ENCODE peak calls at places on chromosomes 13 and 19, in four cellular contexts. C is HepG2, G is H1, X is GM12878. U is an unnamed sample.

GRCh38 chr13:113226873-113227272 is 17.5 kb downstream of the CUL4A start:
- DNase-seq in X (no peak), C (no peak), G (no peak), U (no peak)

GRCh38 chr19:4375620-4376228 is 24.6 kb downstream of the SH3GL1 start:
- DNase-seq in X (peak; percentile 90), G (no peak), C (peak; percentile 51), U (peak; percentile 73)

GRCh38 chr19:35240322-35240721 is 8.5 kb upstream of the LSR start:
- DNase-seq in G (no peak), C (no peak), X (peak; percentile 17), U (no peak)

GRCh38 chr13:22298530-22298929 is 627.7 kb downstream of the FGF9 start:
- DNase-seq in C (no peak), X (no peak), G (no peak), U (no peak)

GRCh38 chr19:16298334-16298733 is 26.3 kb upstream of the KLF2 start:
- DNase-seq in C (no peak), X (no peak), G (no peak), U (no peak)

GRCh38 chr13:52845766-52846566 is 2.5 kb downstream of the PCDH8 start:
- DNase-seq in X (no peak), G (no peak), C (no peak), U (peak; percentile 88)

GRCh38 chr19:3507371-3508120 is 1.4 kb downstream of the FZR1 start:
- DNase-seq in G (no peak), C (peak; percentile 74), X (no peak), U (peak; percentile 55)

GRCh38 chr19:3125900-3126524 is 9.8 kb upstream of the GNA15 start:
- DNase-seq in G (peak; percentile 85), C (peak; percentile 43), X (no peak), U (peak; percentile 87)

GRCh38 chr19:58569943-58570670 is 3.0 kb downstream of the MZF1 start:
- DNase-seq in X (no peak), C (no peak), G (no peak), U (no peak)

GRCh38 chr13:47087841-47088240 is 191.0 kb upstream of the HTR2A start:
- DNase-seq in C (no peak), X (no peak), G (no peak), U (no peak)

GRCh38 chr19:41641879-41642485 is 15.1 kb upstream of the CEACAM4 start:
- DNase-seq in G (no peak), X (peak; percentile 4), C (peak; percentile 23), U (peak; percentile 78)

GRCh38 chr13:76885203-76886004 is 801 bp downstream of the KCTD12 start:
- DNase-seq in C (no peak), X (no peak), G (peak; percentile 13), U (peak; percentile 81)

GRCh38 chr13:100525453-100526298 is 62.9 kb downstream of the GGACT start:
- DNase-seq in X (no peak), C (peak; percentile 59), G (no peak), U (no peak)

GRCh38 chr13:109672545-109672944 is 113.8 kb downstream of the IRS2 start:
- DNase-seq in C (no peak), G (no peak), X (no peak), U (no peak)

GRCh38 chr13:27035892-27036235 is 135.7 kb downstream of the USP12 start:
- DNase-seq in G (no peak), X (no peak), C (no peak), U (no peak)

GRCh38 chr13:76668141-76668540 is 218.1 kb downstream of the KCTD12 start:
- DNase-seq in X (no peak), G (no peak), C (no peak), U (no peak)

GRCh38 chr19:52963229-52963760 is 614 bp upstream of the ZNF816 start:
- DNase-seq in G (no peak), X (no peak), C (peak; percentile 2), U (peak; percentile 53)

GRCh38 chr13:20408181-20408580 is 117.5 kb downstream of the CRYL1 start:
- DNase-seq in G (no peak), X (no peak), C (no peak), U (no peak)

GRCh38 chr13:53138369-53139036 is 109.9 kb downstream of the OLFM4 start:
- DNase-seq in X (no peak), C (no peak), G (no peak), U (no peak)

GRCh38 chr13:50222569-50223332 is 207.5 kb downstream of the KCNRG start:
- DNase-seq in G (no peak), C (no peak), X (no peak), U (no peak)

GRCh38 chr13:113441661-113442060 is 11.6 kb downstream of the ADPRHL1 start:
- DNase-seq in C (no peak), G (no peak), X (no peak), U (no peak)

GRCh38 chr13:39602614-39603366 is at the start of gene LHFPL6:
- DNase-seq in G (peak; percentile 46), C (peak; percentile 3), X (no peak), U (peak; percentile 88)

GRCh38 chr13:23440821-23441608 is 7.5 kb upstream of the SACS start:
- DNase-seq in C (no peak), G (no peak), X (no peak), U (no peak)

GRCh38 chr19:35557539-35558399 is 5.7 kb downstream of the ATP4A start:
- DNase-seq in G (peak; percentile 86), C (no peak), X (no peak), U (peak; percentile 96)

GRCh38 chr19:10751109-10751972 is 33.5 kb downstream of the DNM2 start:
- DNase-seq in G (no peak), X (no peak), C (no peak), U (no peak)

GRCh38 chr19:45492627-45493470 is 4.0 kb downstream of the RTN2 start:
- DNase-seq in C (peak; percentile 68), X (no peak), G (no peak), U (peak; percentile 28)

GRCh38 chr19:51372649-51373504 is at the start of gene NKG7:
- DNase-seq in X (peak; percentile 68), G (no peak), C (no peak), U (no peak)

GRCh38 chr13:98879965-98880364 is 97.9 kb downstream of the DOCK9 start:
- DNase-seq in X (no peak), C (no peak), G (no peak), U (no peak)

GRCh38 chr13:41587490-41587889 is 130.1 kb downstream of the RGCC start:
- DNase-seq in X (no peak), G (no peak), C (no peak), U (no peak)

GRCh38 chr13:84609716-84610115 is 727.4 kb upstream of the SLITRK1 start:
- DNase-seq in C (no peak), X (no peak), G (no peak), U (no peak)

GRCh38 chr13:46542833-46543232 is 10.1 kb upstream of the LRCH1 start:
- DNase-seq in C (no peak), X (peak; percentile 39), G (no peak), U (no peak)

GRCh38 chr19:50943074-50943828 is 9.6 kb downstream of the KLK5 start:
- DNase-seq in C (no peak), G (no peak), X (no peak), U (no peak)

GRCh38 chr13:37001921-37002250 is 1.3 kb downstream of the EXOSC8 start:
- DNase-seq in C (no peak), G (no peak), X (no peak), U (no peak)

GRCh38 chr13:27339299-27339698 is 68.7 kb downstream of the RASL11A start:
- DNase-seq in G (no peak), C (peak; percentile 60), X (no peak), U (peak; percentile 61)

GRCh38 chr19:51980116-51980736 is 6.4 kb downstream of the ZNF350 start:
- DNase-seq in C (no peak), X (no peak), G (no peak), U (no peak)

GRCh38 chr13:110872768-110873638 is 41.9 kb downstream of the ANKRD10 start:
- DNase-seq in X (no peak), G (no peak), C (no peak), U (no peak)

GRCh38 chr19:1534972-1535371 is 11.1 kb downstream of the PLK5 start:
- DNase-seq in X (no peak), G (no peak), C (no peak), U (no peak)

GRCh38 chr19:1538978-1539377 is 15.1 kb downstream of the PLK5 start:
- DNase-seq in G (no peak), C (no peak), X (no peak), U (no peak)

GRCh38 chr19:1540353-1540925 is 16.6 kb downstream of the PLK5 start:
- DNase-seq in G (no peak), X (no peak), C (no peak), U (no peak)
- H2AFZ ChIP-seq in G (no peak overlapping the region), X (no peak overlapping the region), C (no peak overlapping the region), U (no peak overlapping the region)

GRCh38 chr19:37964109-37964508 is 57.1 kb downstream of the SIPA1L3 start:
- DNase-seq in X (no peak), C (no peak), G (no peak), U (no peak)
- TF ChIP-seq TCF12 in X (no peak), C (no peak), G (no peak), U (no peak)

GRCh38 chr19:31772915-31773314 is 423.7 kb upstream of the TSHZ3 start:
- DNase-seq in X (no peak), G (peak; percentile 5), C (no peak), U (no peak)

GRCh38 chr19:31770220-31770619 is 421.0 kb upstream of the TSHZ3 start:
- DNase-seq in G (no peak), C (no peak), X (no peak), U (no peak)
- H3K4me3 ChIP-seq in G (no peak overlapping the region), C (no peak overlapping the region), X (no peak overlapping the region), U (no peak overlapping the region)

DNA sequence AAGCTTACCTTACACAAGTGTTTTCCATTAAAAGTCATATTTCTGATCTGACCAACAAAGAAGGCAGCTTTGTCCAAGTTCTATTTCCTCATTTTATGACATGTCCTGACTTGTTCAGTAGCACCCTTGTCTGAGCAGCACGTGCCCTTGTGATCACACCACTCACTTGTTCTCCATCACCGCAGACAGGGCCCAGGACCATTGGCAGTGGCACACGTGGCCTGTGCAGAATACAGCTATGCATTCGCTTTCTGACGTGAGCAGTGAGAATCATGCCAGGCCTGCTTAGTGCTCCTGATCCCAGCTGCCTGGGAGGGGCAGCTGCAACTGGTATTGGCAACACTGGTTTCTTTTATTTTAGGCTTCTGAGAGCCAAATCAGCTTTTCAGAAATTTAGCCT is 134.2 kb downstream of the FRY start:
- DNase-seq in G (no peak), X (no peak), C (no peak), U (no peak)
- H2AFZ ChIP-seq in G (no peak overlapping the region), X (no peak overlapping the region), C (no peak overlapping the region), U (no peak overlapping the region)

DNA sequence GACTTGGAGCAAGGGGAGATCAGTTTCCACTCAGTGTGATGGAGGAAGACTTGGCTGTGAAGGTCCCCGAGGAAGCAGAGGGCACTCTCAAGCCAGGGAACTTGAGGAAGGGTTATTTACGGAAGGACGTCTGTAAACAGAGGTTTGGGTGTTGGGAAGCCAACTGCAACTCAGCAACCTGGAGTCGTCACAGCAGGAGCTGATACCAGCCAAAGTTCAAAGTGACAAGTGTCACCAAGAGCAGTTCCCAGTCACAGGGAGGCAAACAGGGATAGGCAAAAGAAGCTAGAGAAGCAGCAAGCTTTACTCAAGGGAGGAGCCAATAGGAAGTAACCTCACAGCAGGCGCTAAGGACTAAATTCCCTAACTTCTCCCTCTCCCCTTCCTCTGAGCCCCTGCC is 205.5 kb downstream of the EFNB2 start:
- DNase-seq in X (no peak), C (no peak), G (no peak), U (no peak)
- TF ChIP-seq TCF12 in X (no peak), C (no peak), G (no peak), U (no peak)

GRCh38 chr19:13100031-13100588 is 2.5 kb downstream of the LYL1 start:
- DNase-seq in X (peak; percentile 78), C (no peak), G (no peak), U (no peak)
- H3K4me3 ChIP-seq in X (no peak overlapping the region), C (no peak overlapping the region), G (no peak overlapping the region), U (no peak overlapping the region)